ENCODE peak calls at places on chromosomes 4 and X, in eight cellular contexts. M is CD8-positive, alpha-beta T cell; L is adrenal gland; Q is H4; F is transverse colon; J is astrocyte of the cerebellum; Z is T-helper 2 cell; N is non-pigmented ciliary epithelial cell. E is an unnamed sample.

GRCh38 chrX:48936429-48937064 is 17.7 kb upstream of the PIM2 start:
- DNase-seq in M (no peak), L (no peak), Q (no peak), F (no peak), J (no peak), Z (no peak), N (no peak), E (no peak)

GRCh38 chr4:79201976-79202375 is 123.9 kb downstream of the NAA11 start:
- DNase-seq in M (no peak), L (no peak), Q (no peak), F (no peak), J (no peak), Z (no peak), N (peak; percentile 5), E (no peak)

GRCh38 chr4:152408514-152409327 is 127.2 kb downstream of the FBXW7 start:
- DNase-seq in M (no peak), L (no peak), Q (peak; percentile 16), F (no peak), J (no peak), Z (no peak), N (peak; percentile 8), E (peak; percentile 64)

GRCh38 chrX:103158317-103158621 is 56.6 kb upstream of the BEX4 start:
- DNase-seq in M (no peak), L (no peak), Q (no peak), F (no peak), J (no peak), Z (no peak), N (no peak), E (no peak)

GRCh38 chrX:152817082-152817744 is 13.3 kb downstream of the CETN2 start:
- DNase-seq in M (no peak), L (peak; percentile 37), Q (peak; percentile 41), F (peak; percentile 26), J (peak; percentile 20), Z (no peak), N (no peak), E (peak; percentile 52)

GRCh38 chrX:72243472-72243871 is 4.6 kb upstream of the ERCC6L start:
- DNase-seq in M (no peak), L (peak; percentile 16), Q (peak; percentile 37), F (no peak), J (peak; percentile 9), Z (no peak), N (no peak), E (peak; percentile 16)

GRCh38 chr4:10034612-10035104 is 13.4 kb upstream of the SLC2A9 start:
- DNase-seq in M (no peak), L (no peak), Q (no peak), F (no peak), J (no peak), Z (no peak), N (no peak), E (no peak)

GRCh38 chrX:106263817-106264216 is 95.7 kb downstream of the PWWP3B start:
- DNase-seq in M (no peak), L (peak; percentile 6), Q (peak; percentile 48), F (no peak), J (peak; percentile 44), Z (no peak), N (no peak), E (no peak)

GRCh38 chrX:14864626-14865025 is 8.2 kb downstream of the FANCB start:
- DNase-seq in M (no peak), L (no peak), Q (no peak), F (no peak), J (no peak), Z (no peak), N (peak; percentile 9), E (no peak)

GRCh38 chrX:56802921-56803848 is 74.1 kb downstream of the NBDY start:
- DNase-seq in M (peak; percentile 87), L (peak; percentile 65), Q (no peak), F (peak; percentile 83), J (peak; percentile 73), Z (peak; percentile 24), N (no peak), E (peak; percentile 57)

GRCh38 chr4:184097240-184097619 is 120.4 kb downstream of the ENPP6 start:
- DNase-seq in M (peak; percentile 43), L (peak; percentile 38), Q (no peak), F (peak; percentile 57), J (no peak), Z (no peak), N (no peak), E (no peak)

GRCh38 chr4:4801013-4801412 is 58.5 kb upstream of the MSX1 start:
- DNase-seq in M (no peak), L (no peak), Q (no peak), F (no peak), J (no peak), Z (no peak), N (peak; percentile 30), E (no peak)

GRCh38 chr4:134024251-134024650 is 177.3 kb downstream of the PABPC4L start:
- DNase-seq in M (no peak), L (no peak), Q (peak; percentile 45), F (no peak), J (peak; percentile 1), Z (no peak), N (no peak), E (peak; percentile 62)